ENCODE peak calls at places on chromosome 22, in eight cellular contexts. One of them, this sample, is unnamed.
A peak's percentile ranks its signal among the peaks of the same experiment; 100 is the strongest.

GRCh38 chr22:45518580-45518991 is 15.9 kb downstream of the FBLN1 start:
- DNase-seq in tibial artery: no peak
- DNase-seq in frontal cortex: no peak
- DNase-seq in fibroblast of gingiva: peak; percentile 71
- DNase-seq in body of pancreas: peak; percentile 65
- DNase-seq in T-helper 9 cell: no peak
- DNase-seq in CD4-positive, alpha-beta memory T cell: no peak
- DNase-seq in NCI-H1092 treated with DMSO at 0.1 percent for 48 hours: no peak
- DNase-seq in this sample: no peak

GRCh38 chr22:23062616-23063538 is 7.4 kb upstream of the GNAZ start:
- DNase-seq in tibial artery: no peak
- DNase-seq in frontal cortex: no peak
- DNase-seq in fibroblast of gingiva: no peak
- DNase-seq in body of pancreas: no peak
- DNase-seq in T-helper 9 cell: no peak
- DNase-seq in CD4-positive, alpha-beta memory T cell: no peak
- DNase-seq in NCI-H1092 treated with DMSO at 0.1 percent for 48 hours: no peak
- DNase-seq in this sample: no peak

GRCh38 chr22:38402204-38402603 is 52.8 kb downstream of the KCNJ4 start:
- DNase-seq in tibial artery: no peak
- DNase-seq in frontal cortex: no peak
- DNase-seq in fibroblast of gingiva: no peak
- DNase-seq in body of pancreas: no peak
- DNase-seq in T-helper 9 cell: no peak
- DNase-seq in CD4-positive, alpha-beta memory T cell: no peak
- DNase-seq in NCI-H1092 treated with DMSO at 0.1 percent for 48 hours: no peak
- DNase-seq in this sample: no peak

GRCh38 chr22:41030891-41031290 is 61.5 kb upstream of the EP300 start:
- DNase-seq in tibial artery: no peak
- DNase-seq in frontal cortex: no peak
- DNase-seq in fibroblast of gingiva: peak; percentile 82
- DNase-seq in body of pancreas: no peak
- DNase-seq in T-helper 9 cell: no peak
- DNase-seq in CD4-positive, alpha-beta memory T cell: no peak
- DNase-seq in NCI-H1092 treated with DMSO at 0.1 percent for 48 hours: no peak
- DNase-seq in this sample: no peak

GRCh38 chr22:26460202-26460601 is 23.4 kb downstream of the HPS4 start:
- DNase-seq in tibial artery: no peak
- DNase-seq in frontal cortex: no peak
- DNase-seq in fibroblast of gingiva: no peak
- DNase-seq in body of pancreas: no peak
- DNase-seq in T-helper 9 cell: no peak
- DNase-seq in CD4-positive, alpha-beta memory T cell: no peak
- DNase-seq in NCI-H1092 treated with DMSO at 0.1 percent for 48 hours: no peak
- DNase-seq in this sample: no peak

GRCh38 chr22:45201678-45202332 is 38.1 kb downstream of the NUP50 start:
- DNase-seq in tibial artery: no peak
- DNase-seq in frontal cortex: peak; percentile 9
- DNase-seq in fibroblast of gingiva: peak; percentile 85
- DNase-seq in body of pancreas: no peak
- DNase-seq in T-helper 9 cell: no peak
- DNase-seq in CD4-positive, alpha-beta memory T cell: no peak
- DNase-seq in NCI-H1092 treated with DMSO at 0.1 percent for 48 hours: no peak
- DNase-seq in this sample: no peak

GRCh38 chr22:32649515-32650200 is 151.8 kb upstream of the TIMP3 start:
- DNase-seq in tibial artery: peak; percentile 75
- DNase-seq in frontal cortex: no peak
- DNase-seq in fibroblast of gingiva: no peak
- DNase-seq in body of pancreas: no peak
- DNase-seq in T-helper 9 cell: no peak
- DNase-seq in CD4-positive, alpha-beta memory T cell: no peak
- DNase-seq in NCI-H1092 treated with DMSO at 0.1 percent for 48 hours: no peak
- DNase-seq in this sample: peak; percentile 81

GRCh38 chr22:29476116-29476515 is 3.9 kb upstream of the NEFH start:
- DNase-seq in tibial artery: no peak
- DNase-seq in frontal cortex: no peak
- DNase-seq in fibroblast of gingiva: no peak
- DNase-seq in body of pancreas: no peak
- DNase-seq in T-helper 9 cell: no peak
- DNase-seq in CD4-positive, alpha-beta memory T cell: no peak
- DNase-seq in NCI-H1092 treated with DMSO at 0.1 percent for 48 hours: no peak
- DNase-seq in this sample: no peak

GRCh38 chr22:19808873-19809478 is 45.7 kb downstream of the GNB1L start:
- DNase-seq in tibial artery: no peak
- DNase-seq in frontal cortex: no peak
- DNase-seq in fibroblast of gingiva: no peak
- DNase-seq in body of pancreas: peak; percentile 4
- DNase-seq in T-helper 9 cell: no peak
- DNase-seq in CD4-positive, alpha-beta memory T cell: no peak
- DNase-seq in NCI-H1092 treated with DMSO at 0.1 percent for 48 hours: no peak
- DNase-seq in this sample: no peak

GRCh38 chr22:17368727-17369552 is at the start of gene CECR2:
- DNase-seq in tibial artery: no peak
- DNase-seq in frontal cortex: peak; percentile 89
- DNase-seq in fibroblast of gingiva: no peak
- DNase-seq in body of pancreas: peak; percentile 52
- DNase-seq in T-helper 9 cell: no peak
- DNase-seq in CD4-positive, alpha-beta memory T cell: no peak
- DNase-seq in NCI-H1092 treated with DMSO at 0.1 percent for 48 hours: peak; percentile 88
- DNase-seq in this sample: peak; percentile 58

GRCh38 chr22:23282986-23283385 is 102.7 kb downstream of the BCR start:
- DNase-seq in tibial artery: no peak
- DNase-seq in frontal cortex: no peak
- DNase-seq in fibroblast of gingiva: no peak
- DNase-seq in body of pancreas: no peak
- DNase-seq in T-helper 9 cell: no peak
- DNase-seq in CD4-positive, alpha-beta memory T cell: no peak
- DNase-seq in NCI-H1092 treated with DMSO at 0.1 percent for 48 hours: no peak
- DNase-seq in this sample: no peak

GRCh38 chr22:21796863-21797262 is 61.3 kb upstream of the YPEL1 start:
- DNase-seq in tibial artery: no peak
- DNase-seq in frontal cortex: no peak
- DNase-seq in fibroblast of gingiva: no peak
- DNase-seq in body of pancreas: peak; percentile 53
- DNase-seq in T-helper 9 cell: no peak
- DNase-seq in CD4-positive, alpha-beta memory T cell: no peak
- DNase-seq in NCI-H1092 treated with DMSO at 0.1 percent for 48 hours: no peak
- DNase-seq in this sample: no peak

GRCh38 chr22:41862160-41862529 is 29.2 kb downstream of the SREBF2 start:
- DNase-seq in tibial artery: no peak
- DNase-seq in frontal cortex: no peak
- DNase-seq in fibroblast of gingiva: peak; percentile 27
- DNase-seq in body of pancreas: no peak
- DNase-seq in T-helper 9 cell: no peak
- DNase-seq in CD4-positive, alpha-beta memory T cell: peak; percentile 76
- DNase-seq in NCI-H1092 treated with DMSO at 0.1 percent for 48 hours: no peak
- DNase-seq in this sample: peak; percentile 90

GRCh38 chr22:35353318-35353717 is 27.6 kb upstream of the HMOX1 start:
- DNase-seq in tibial artery: peak; percentile 49
- DNase-seq in frontal cortex: no peak
- DNase-seq in fibroblast of gingiva: no peak
- DNase-seq in body of pancreas: no peak
- DNase-seq in T-helper 9 cell: no peak
- DNase-seq in CD4-positive, alpha-beta memory T cell: no peak
- DNase-seq in NCI-H1092 treated with DMSO at 0.1 percent for 48 hours: no peak
- DNase-seq in this sample: no peak

GRCh38 chr22:32760815-32761214 is 40.7 kb upstream of the TIMP3 start:
- DNase-seq in tibial artery: peak; percentile 60
- DNase-seq in frontal cortex: no peak
- DNase-seq in fibroblast of gingiva: no peak
- DNase-seq in body of pancreas: no peak
- DNase-seq in T-helper 9 cell: no peak
- DNase-seq in CD4-positive, alpha-beta memory T cell: no peak
- DNase-seq in NCI-H1092 treated with DMSO at 0.1 percent for 48 hours: no peak
- DNase-seq in this sample: no peak

GRCh38 chr22:21047730-21048129 is 2.0 kb downstream of the LRRC74B start:
- DNase-seq in tibial artery: no peak
- DNase-seq in frontal cortex: no peak
- DNase-seq in fibroblast of gingiva: no peak
- DNase-seq in body of pancreas: no peak
- DNase-seq in T-helper 9 cell: no peak
- DNase-seq in CD4-positive, alpha-beta memory T cell: no peak
- DNase-seq in NCI-H1092 treated with DMSO at 0.1 percent for 48 hours: peak; percentile 51
- DNase-seq in this sample: no peak

GRCh38 chr22:17734197-17734596 is 40.1 kb downstream of the BID start:
- DNase-seq in tibial artery: no peak
- DNase-seq in frontal cortex: no peak
- DNase-seq in fibroblast of gingiva: peak; percentile 24
- DNase-seq in body of pancreas: no peak
- DNase-seq in T-helper 9 cell: no peak
- DNase-seq in CD4-positive, alpha-beta memory T cell: no peak
- DNase-seq in NCI-H1092 treated with DMSO at 0.1 percent for 48 hours: no peak
- DNase-seq in this sample: peak; percentile 46

GRCh38 chr22:24198682-24199052 is 17.4 kb downstream of the SUSD2 start:
- DNase-seq in tibial artery: no peak
- DNase-seq in frontal cortex: no peak
- DNase-seq in fibroblast of gingiva: no peak
- DNase-seq in body of pancreas: no peak
- DNase-seq in T-helper 9 cell: no peak
- DNase-seq in CD4-positive, alpha-beta memory T cell: no peak
- DNase-seq in NCI-H1092 treated with DMSO at 0.1 percent for 48 hours: no peak
- DNase-seq in this sample: no peak

GRCh38 chr22:45271667-45272188 is 13.0 kb upstream of the UPK3A start:
- DNase-seq in tibial artery: peak; percentile 74
- DNase-seq in frontal cortex: peak; percentile 50
- DNase-seq in fibroblast of gingiva: no peak
- DNase-seq in body of pancreas: peak; percentile 44
- DNase-seq in T-helper 9 cell: no peak
- DNase-seq in CD4-positive, alpha-beta memory T cell: no peak
- DNase-seq in NCI-H1092 treated with DMSO at 0.1 percent for 48 hours: no peak
- DNase-seq in this sample: no peak

GRCh38 chr22:36773935-36774334 is 2.0 kb downstream of the IFT27 start:
- DNase-seq in tibial artery: no peak
- DNase-seq in frontal cortex: peak; percentile 34
- DNase-seq in fibroblast of gingiva: peak; percentile 47
- DNase-seq in body of pancreas: no peak
- DNase-seq in T-helper 9 cell: no peak
- DNase-seq in CD4-positive, alpha-beta memory T cell: no peak
- DNase-seq in NCI-H1092 treated with DMSO at 0.1 percent for 48 hours: peak; percentile 25
- DNase-seq in this sample: peak; percentile 55

GRCh38 chr22:36383110-36383581 is 4.6 kb downstream of the MYH9 start:
- DNase-seq in tibial artery: no peak
- DNase-seq in frontal cortex: no peak
- DNase-seq in fibroblast of gingiva: no peak
- DNase-seq in body of pancreas: peak; percentile 56
- DNase-seq in T-helper 9 cell: peak; percentile 50
- DNase-seq in CD4-positive, alpha-beta memory T cell: peak; percentile 88
- DNase-seq in NCI-H1092 treated with DMSO at 0.1 percent for 48 hours: no peak
- DNase-seq in this sample: peak; percentile 37

GRCh38 chr22:44532466-44533025 is 34.5 kb upstream of the RTL6 start:
- DNase-seq in tibial artery: no peak
- DNase-seq in frontal cortex: no peak
- DNase-seq in fibroblast of gingiva: no peak
- DNase-seq in body of pancreas: no peak
- DNase-seq in T-helper 9 cell: no peak
- DNase-seq in CD4-positive, alpha-beta memory T cell: no peak
- DNase-seq in NCI-H1092 treated with DMSO at 0.1 percent for 48 hours: peak; percentile 73
- DNase-seq in this sample: no peak

GRCh38 chr22:24706050-24706449 is 68.5 kb downstream of the PIWIL3 start:
- DNase-seq in tibial artery: no peak
- DNase-seq in frontal cortex: no peak
- DNase-seq in fibroblast of gingiva: no peak
- DNase-seq in body of pancreas: no peak
- DNase-seq in T-helper 9 cell: no peak
- DNase-seq in CD4-positive, alpha-beta memory T cell: no peak
- DNase-seq in NCI-H1092 treated with DMSO at 0.1 percent for 48 hours: no peak
- DNase-seq in this sample: no peak

GRCh38 chr22:46068908-46069481 is 81.3 kb upstream of the PPARA start:
- DNase-seq in tibial artery: peak; percentile 20
- DNase-seq in frontal cortex: no peak
- DNase-seq in fibroblast of gingiva: peak; percentile 89
- DNase-seq in body of pancreas: peak; percentile 30
- DNase-seq in T-helper 9 cell: no peak
- DNase-seq in CD4-positive, alpha-beta memory T cell: no peak
- DNase-seq in NCI-H1092 treated with DMSO at 0.1 percent for 48 hours: no peak
- DNase-seq in this sample: peak; percentile 27

GRCh38 chr22:23565288-23565941 is 14.7 kb downstream of the IGLL1 start:
- DNase-seq in tibial artery: no peak
- DNase-seq in frontal cortex: no peak
- DNase-seq in fibroblast of gingiva: no peak
- DNase-seq in body of pancreas: no peak
- DNase-seq in T-helper 9 cell: no peak
- DNase-seq in CD4-positive, alpha-beta memory T cell: no peak
- DNase-seq in NCI-H1092 treated with DMSO at 0.1 percent for 48 hours: peak; percentile 53
- DNase-seq in this sample: peak; percentile 56

This sample was measured in NB4.